ENCODE peak calls at places on chromosomes 13 and 19, in seven cellular contexts. One of them, this sample, is unnamed.

GRCh38 chr13:35822666-35823065 is 308.5 kb downstream of the DCLK1 start:
- DNase-seq in GM12878: no peak
- DNase-seq in thyroid gland: no peak
- DNase-seq in thoracic aorta: no peak
- DNase-seq in brain microvascular endothelial cell: no peak
- DNase-seq in heart left ventricle: no peak
- DNase-seq in tibial artery: no peak
- DNase-seq in this sample: no peak

GRCh38 chr13:32824671-32825070 is 191.6 kb upstream of the KL start:
- DNase-seq in heart left ventricle: no peak
- DNase-seq in thyroid gland: no peak
- DNase-seq in brain microvascular endothelial cell: peak
- DNase-seq in GM12878: no peak
- DNase-seq in thoracic aorta: no peak
- DNase-seq in tibial artery: no peak
- DNase-seq in this sample: peak

GRCh38 chr13:63364159-63364558 is 1948.5 kb upstream of the PCDH20 start:
- DNase-seq in GM12878: no peak
- DNase-seq in brain microvascular endothelial cell: no peak
- DNase-seq in thyroid gland: no peak
- DNase-seq in tibial artery: no peak
- DNase-seq in thoracic aorta: no peak
- DNase-seq in heart left ventricle: no peak
- DNase-seq in this sample: no peak

GRCh38 chr13:99086869-99087129 is 108.9 kb upstream of the DOCK9 start:
- DNase-seq in thoracic aorta: no peak
- DNase-seq in tibial artery: peak
- DNase-seq in GM12878: no peak
- DNase-seq in heart left ventricle: peak
- DNase-seq in thyroid gland: peak
- DNase-seq in brain microvascular endothelial cell: no peak
- DNase-seq in this sample: peak

GRCh38 chr13:86559915-86560314 is 760.7 kb upstream of the SLITRK6 start:
- DNase-seq in tibial artery: no peak
- DNase-seq in GM12878: no peak
- DNase-seq in heart left ventricle: no peak
- DNase-seq in thoracic aorta: no peak
- DNase-seq in brain microvascular endothelial cell: no peak
- DNase-seq in thyroid gland: no peak
- DNase-seq in this sample: no peak

GRCh38 chr13:113632706-113633484 is 25.1 kb downstream of the ATP4B start:
- DNase-seq in tibial artery: no peak
- DNase-seq in thoracic aorta: no peak
- DNase-seq in brain microvascular endothelial cell: no peak
- DNase-seq in GM12878: no peak
- DNase-seq in thyroid gland: no peak
- DNase-seq in heart left ventricle: no peak
- DNase-seq in this sample: no peak

GRCh38 chr13:48801255-48801654 is 147.5 kb downstream of the CYSLTR2 start:
- DNase-seq in GM12878: no peak
- DNase-seq in tibial artery: no peak
- DNase-seq in thoracic aorta: no peak
- DNase-seq in heart left ventricle: no peak
- DNase-seq in thyroid gland: no peak
- DNase-seq in brain microvascular endothelial cell: peak
- DNase-seq in this sample: no peak

GRCh38 chr19:44846455-44847143 is 502 bp downstream of the NECTIN2 start:
- DNase-seq in thoracic aorta: no peak
- DNase-seq in heart left ventricle: peak
- DNase-seq in brain microvascular endothelial cell: peak
- DNase-seq in thyroid gland: peak
- DNase-seq in tibial artery: no peak
- DNase-seq in GM12878: no peak
- DNase-seq in this sample: peak

GRCh38 chr19:5935473-5936307 is 21.6 kb downstream of the CAPS start:
- DNase-seq in tibial artery: no peak
- DNase-seq in GM12878: no peak
- DNase-seq in heart left ventricle: no peak
- DNase-seq in thoracic aorta: no peak
- DNase-seq in brain microvascular endothelial cell: no peak
- DNase-seq in thyroid gland: no peak
- DNase-seq in this sample: no peak

GRCh38 chr13:32426191-32426980 is 1.5 kb downstream of the N4BP2L1 start:
- DNase-seq in tibial artery: no peak
- DNase-seq in thyroid gland: no peak
- DNase-seq in brain microvascular endothelial cell: no peak
- DNase-seq in GM12878: peak
- DNase-seq in thoracic aorta: no peak
- DNase-seq in heart left ventricle: no peak
- DNase-seq in this sample: no peak

GRCh38 chr13:109783447-109783814 is 3.0 kb downstream of the IRS2 start:
- DNase-seq in tibial artery: peak
- DNase-seq in thoracic aorta: no peak
- DNase-seq in thyroid gland: no peak
- DNase-seq in GM12878: no peak
- DNase-seq in heart left ventricle: no peak
- DNase-seq in brain microvascular endothelial cell: no peak
- DNase-seq in this sample: no peak

GRCh38 chr13:50679321-50679720 is 164.2 kb downstream of the DLEU7 start:
- DNase-seq in brain microvascular endothelial cell: peak
- DNase-seq in heart left ventricle: no peak
- DNase-seq in thyroid gland: no peak
- DNase-seq in thoracic aorta: no peak
- DNase-seq in GM12878: no peak
- DNase-seq in tibial artery: no peak
- DNase-seq in this sample: no peak

GRCh38 chr19:8306235-8307054 is 1.7 kb downstream of the CD320 start:
- DNase-seq in heart left ventricle: peak
- DNase-seq in brain microvascular endothelial cell: no peak
- DNase-seq in GM12878: no peak
- DNase-seq in tibial artery: peak
- DNase-seq in thyroid gland: no peak
- DNase-seq in thoracic aorta: no peak
- DNase-seq in this sample: no peak

GRCh38 chr13:84362777-84363176 is 480.5 kb upstream of the SLITRK1 start:
- DNase-seq in thyroid gland: no peak
- DNase-seq in tibial artery: no peak
- DNase-seq in brain microvascular endothelial cell: no peak
- DNase-seq in thoracic aorta: no peak
- DNase-seq in GM12878: no peak
- DNase-seq in heart left ventricle: no peak
- DNase-seq in this sample: no peak

GRCh38 chr13:82627183-82627582 is 1255.1 kb downstream of the SLITRK1 start:
- DNase-seq in brain microvascular endothelial cell: peak
- DNase-seq in thyroid gland: no peak
- DNase-seq in thoracic aorta: no peak
- DNase-seq in tibial artery: no peak
- DNase-seq in GM12878: no peak
- DNase-seq in heart left ventricle: no peak
- DNase-seq in this sample: peak

GRCh38 chr13:107585466-107585865 is 629.9 kb downstream of the LIG4 start:
- DNase-seq in GM12878: no peak
- DNase-seq in heart left ventricle: no peak
- DNase-seq in brain microvascular endothelial cell: no peak
- DNase-seq in thoracic aorta: no peak
- DNase-seq in thyroid gland: no peak
- DNase-seq in tibial artery: no peak
- DNase-seq in this sample: no peak

GRCh38 chr19:43564800-43565199 is 10.5 kb downstream of the XRCC1 start:
- DNase-seq in tibial artery: no peak
- DNase-seq in thoracic aorta: no peak
- DNase-seq in brain microvascular endothelial cell: no peak
- DNase-seq in heart left ventricle: no peak
- DNase-seq in thyroid gland: no peak
- DNase-seq in GM12878: no peak
- DNase-seq in this sample: no peak

GRCh38 chr19:16293133-16294085 is 31.2 kb upstream of the KLF2 start:
- DNase-seq in tibial artery: peak
- DNase-seq in thoracic aorta: peak
- DNase-seq in brain microvascular endothelial cell: peak
- DNase-seq in thyroid gland: peak
- DNase-seq in GM12878: no peak
- DNase-seq in heart left ventricle: peak
- DNase-seq in this sample: peak

GRCh38 chr19:55830656-55831055 is 1.1 kb downstream of the NLRP11 start:
- DNase-seq in thoracic aorta: no peak
- DNase-seq in GM12878: no peak
- DNase-seq in heart left ventricle: no peak
- DNase-seq in brain microvascular endothelial cell: no peak
- DNase-seq in thyroid gland: no peak
- DNase-seq in tibial artery: no peak
- DNase-seq in this sample: no peak

GRCh38 chr13:99303863-99304521 is 3.2 kb downstream of the GPR183 start:
- DNase-seq in GM12878: no peak
- DNase-seq in thyroid gland: no peak
- DNase-seq in brain microvascular endothelial cell: no peak
- DNase-seq in thoracic aorta: no peak
- DNase-seq in heart left ventricle: peak
- DNase-seq in tibial artery: no peak
- DNase-seq in this sample: no peak

GRCh38 chr13:99367663-99368448 is 60.7 kb upstream of the GPR183 start:
- DNase-seq in thoracic aorta: no peak
- DNase-seq in thyroid gland: no peak
- DNase-seq in heart left ventricle: no peak
- DNase-seq in tibial artery: no peak
- DNase-seq in brain microvascular endothelial cell: no peak
- DNase-seq in GM12878: no peak
- DNase-seq in this sample: no peak

GRCh38 chr13:110137677-110138008 is 169.3 kb downstream of the COL4A1 start:
- DNase-seq in tibial artery: no peak
- DNase-seq in heart left ventricle: peak
- DNase-seq in thoracic aorta: no peak
- DNase-seq in GM12878: no peak
- DNase-seq in thyroid gland: peak
- DNase-seq in brain microvascular endothelial cell: peak
- DNase-seq in this sample: peak

GRCh38 chr19:47631681-47632446 is 22.9 kb downstream of the BICRA start:
- DNase-seq in thyroid gland: no peak
- DNase-seq in brain microvascular endothelial cell: no peak
- DNase-seq in heart left ventricle: peak
- DNase-seq in tibial artery: peak
- DNase-seq in thoracic aorta: no peak
- DNase-seq in GM12878: no peak
- DNase-seq in this sample: no peak

GRCh38 chr13:114012141-114012540 is 38.3 kb upstream of the C13orf46 start:
- DNase-seq in GM12878: no peak
- DNase-seq in thoracic aorta: no peak
- DNase-seq in tibial artery: no peak
- DNase-seq in heart left ventricle: no peak
- DNase-seq in brain microvascular endothelial cell: no peak
- DNase-seq in thyroid gland: no peak
- DNase-seq in this sample: no peak

GRCh38 chr13:23578411-23579071 is 8.3 kb downstream of the TNFRSF19 start:
- DNase-seq in heart left ventricle: peak
- DNase-seq in thyroid gland: peak
- DNase-seq in brain microvascular endothelial cell: peak
- DNase-seq in thoracic aorta: no peak
- DNase-seq in tibial artery: peak
- DNase-seq in GM12878: no peak
- DNase-seq in this sample: peak
- TF ChIP-seq CTCF in heart left ventricle: peak
- TF ChIP-seq CTCF in thyroid gland: peak
- TF ChIP-seq CTCF in brain microvascular endothelial cell: peak
- TF ChIP-seq CTCF in thoracic aorta: peak
- TF ChIP-seq CTCF in tibial artery: peak
- TF ChIP-seq CTCF in GM12878: peak
- TF ChIP-seq CTCF in this sample: peak

DNA sequence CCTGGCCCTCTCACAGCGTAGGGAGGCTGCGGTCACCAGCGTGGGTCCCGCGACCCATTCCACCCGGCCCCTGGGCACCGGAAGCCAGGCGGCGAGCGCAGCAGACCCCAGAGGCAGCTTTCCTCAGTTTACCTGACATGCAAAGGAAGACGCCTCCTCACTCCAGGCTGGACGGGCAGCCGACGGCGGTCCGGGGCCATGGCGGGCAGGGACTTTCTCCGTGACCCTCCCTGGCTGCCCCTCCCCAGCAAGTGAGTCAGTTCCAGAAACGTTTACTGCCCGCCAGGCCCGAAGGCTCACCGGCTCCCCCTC is 5.5 kb downstream of the SBNO2 start:
- DNase-seq in GM12878: no peak
- DNase-seq in heart left ventricle: no peak
- DNase-seq in brain microvascular endothelial cell: no peak
- DNase-seq in thyroid gland: no peak
- DNase-seq in tibial artery: no peak
- DNase-seq in thoracic aorta: no peak
- DNase-seq in this sample: no peak
- H3K27ac ChIP-seq in GM12878: no peak
- H3K27ac ChIP-seq in heart left ventricle: no peak
- H3K27ac ChIP-seq in brain microvascular endothelial cell: peak
- H3K27ac ChIP-seq in thyroid gland: no peak
- H3K27ac ChIP-seq in tibial artery: no peak
- H3K27ac ChIP-seq in thoracic aorta: no peak
- H3K27ac ChIP-seq in this sample: peak

DNA sequence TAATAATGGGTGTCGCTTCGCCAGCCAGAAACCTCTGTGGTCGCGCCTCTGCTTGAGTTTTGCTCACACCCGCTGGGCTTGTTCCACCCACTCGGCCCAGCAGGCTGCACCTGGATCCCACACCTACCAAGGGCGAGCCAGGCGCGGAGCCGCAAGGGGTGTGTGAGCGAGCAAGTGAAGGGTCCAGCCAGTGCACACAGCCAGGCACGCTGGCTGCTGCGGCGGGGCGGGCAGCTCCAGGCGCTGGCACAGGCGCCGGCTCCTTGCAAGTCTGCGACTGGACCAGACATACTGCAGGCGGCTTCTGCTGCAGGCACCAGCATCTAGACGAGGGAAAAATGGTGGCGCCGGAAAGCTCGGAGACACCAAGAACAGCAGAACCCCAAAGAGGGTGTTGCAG is 1.8 kb upstream of the ZNF256 start:
- DNase-seq in tibial artery: no peak
- DNase-seq in heart left ventricle: no peak
- DNase-seq in thyroid gland: no peak
- DNase-seq in GM12878: no peak
- DNase-seq in brain microvascular endothelial cell: no peak
- DNase-seq in thoracic aorta: no peak
- DNase-seq in this sample: no peak
- TF ChIP-seq CTCF in tibial artery: no peak
- TF ChIP-seq CTCF in heart left ventricle: no peak
- TF ChIP-seq CTCF in thyroid gland: no peak
- TF ChIP-seq CTCF in GM12878: no peak
- TF ChIP-seq CTCF in brain microvascular endothelial cell: no peak
- TF ChIP-seq CTCF in thoracic aorta: no peak
- TF ChIP-seq CTCF in this sample: no peak

GRCh38 chr13:93344048-93344447 is 117.4 kb downstream of the GPC6 start:
- DNase-seq in GM12878: no peak
- DNase-seq in thoracic aorta: no peak
- DNase-seq in heart left ventricle: no peak
- DNase-seq in brain microvascular endothelial cell: no peak
- DNase-seq in thyroid gland: no peak
- DNase-seq in tibial artery: no peak
- DNase-seq in this sample: no peak

GRCh38 chr13:93345061-93345460 is 118.5 kb downstream of the GPC6 start:
- DNase-seq in heart left ventricle: no peak
- DNase-seq in tibial artery: no peak
- DNase-seq in thoracic aorta: no peak
- DNase-seq in thyroid gland: no peak
- DNase-seq in brain microvascular endothelial cell: no peak
- DNase-seq in GM12878: no peak
- DNase-seq in this sample: no peak

GRCh38 chr13:93341517-93341916 is 114.9 kb downstream of the GPC6 start:
- DNase-seq in thoracic aorta: no peak
- DNase-seq in heart left ventricle: no peak
- DNase-seq in tibial artery: no peak
- DNase-seq in brain microvascular endothelial cell: no peak
- DNase-seq in GM12878: no peak
- DNase-seq in thyroid gland: no peak
- DNase-seq in this sample: no peak

GRCh38 chr13:93345642-93346220 is 119.1 kb downstream of the GPC6 start:
- DNase-seq in heart left ventricle: no peak
- DNase-seq in tibial artery: no peak
- DNase-seq in thoracic aorta: no peak
- DNase-seq in GM12878: no peak
- DNase-seq in thyroid gland: no peak
- DNase-seq in brain microvascular endothelial cell: no peak
- DNase-seq in this sample: no peak
- H3K27ac ChIP-seq in heart left ventricle: no peak
- H3K27ac ChIP-seq in tibial artery: no peak
- H3K27ac ChIP-seq in thoracic aorta: no peak
- H3K27ac ChIP-seq in GM12878: no peak
- H3K27ac ChIP-seq in thyroid gland: no peak
- H3K27ac ChIP-seq in brain microvascular endothelial cell: peak
- H3K27ac ChIP-seq in this sample: no peak